ENCODE peak calls at places on chromosome 4, in seven cellular contexts. B, H, Y, D, V, Z and G are unnamed samples.
A peak's percentile ranks its signal among the peaks of the same experiment; 100 is the strongest.

GRCh38 chr4:14264437-14264836 is 636.9 kb upstream of the BOD1L1 start:
- DNase-seq in B (no peak), H (no peak), Y (no peak), D (no peak), V (peak; percentile 31), Z (no peak), G (no peak)

GRCh38 chr4:156705291-156705690 is 266.3 kb downstream of the PDGFC start:
- DNase-seq in B (no peak), H (no peak), Y (no peak), D (no peak), V (peak; percentile 18), Z (no peak), G (no peak)

GRCh38 chr4:81352476-81352875 is 119.2 kb downstream of the RASGEF1B start:
- DNase-seq in B (no peak), H (no peak), Y (no peak), D (no peak), V (no peak), Z (no peak), G (no peak)

GRCh38 chr4:4182835-4183568 is 43.7 kb downstream of the OTOP1 start:
- DNase-seq in B (no peak), H (no peak), Y (no peak), D (peak; percentile 9), V (no peak), Z (peak; percentile 20), G (no peak)

GRCh38 chr4:32909722-32910121 is 2189.6 kb downstream of the PCDH7 start:
- DNase-seq in B (no peak), H (no peak), Y (no peak), D (no peak), V (no peak), Z (no peak), G (no peak)

GRCh38 chr4:74267998-74268606 is 40.2 kb upstream of the EPGN start:
- DNase-seq in B (no peak), H (no peak), Y (peak; percentile 15), D (no peak), V (no peak), Z (peak; percentile 2), G (peak; percentile 71)

GRCh38 chr4:61149278-61149677 is 50.8 kb upstream of the ADGRL3 start:
- DNase-seq in B (no peak), H (no peak), Y (no peak), D (no peak), V (peak; percentile 87), Z (no peak), G (no peak)

GRCh38 chr4:128566688-128567087 is 242.8 kb upstream of the JADE1 start:
- DNase-seq in B (no peak), H (no peak), Y (no peak), D (no peak), V (no peak), Z (no peak), G (peak; percentile 84)

GRCh38 chr4:98577956-98578355 is 80.5 kb downstream of the TSPAN5 start:
- DNase-seq in B (no peak), H (no peak), Y (no peak), D (no peak), V (no peak), Z (no peak), G (no peak)